ENCODE peak calls at places on chromosomes 3 and 15, in seven cellular contexts. D is HuH-7.5; W is effector CD4-positive, alpha-beta T cell; A is lower lobe of right lung; V is nucleus accumbens; O is germinal center; Z is mesendoderm. I is an unnamed sample.

GRCh38 chr3:147930417-147930816 is 521.3 kb downstream of the ZIC1 start:
- DNase-seq in D (no peak), W (no peak), A (no peak), V (no peak), O (no peak), Z (no peak), I (no peak)

GRCh38 chr3:115190747-115191146 is 43.7 kb upstream of the ZBTB20 start:
- DNase-seq in D (no peak), W (no peak), A (no peak), V (no peak), O (no peak), Z (peak; percentile 15), I (no peak)

GRCh38 chr15:60212536-60212935 is 185.2 kb downstream of the ANXA2 start:
- DNase-seq in D (no peak), W (no peak), A (no peak), V (no peak), O (no peak), Z (peak; percentile 86), I (no peak)

GRCh38 chr3:58487140-58487886 is 4.6 kb upstream of the KCTD6 start:
- DNase-seq in D (no peak), W (no peak), A (no peak), V (no peak), O (no peak), Z (no peak), I (no peak)

GRCh38 chr3:106206165-106206564 is 337.4 kb upstream of the CBLB start:
- DNase-seq in D (no peak), W (no peak), A (no peak), V (no peak), O (peak; percentile 5), Z (no peak), I (no peak)

GRCh38 chr15:89772933-89773583 is 3.1 kb upstream of the MESP2 start:
- DNase-seq in D (peak; percentile 77), W (no peak), A (no peak), V (no peak), O (peak; percentile 29), Z (no peak), I (no peak)

GRCh38 chr15:97082835-97083234 is 752.3 kb downstream of the NR2F2 start:
- DNase-seq in D (no peak), W (no peak), A (no peak), V (no peak), O (no peak), Z (no peak), I (no peak)

GRCh38 chr3:80682951-80683350 is 915.2 kb upstream of the ROBO1 start:
- DNase-seq in D (no peak), W (no peak), A (no peak), V (no peak), O (no peak), Z (no peak), I (no peak)

GRCh38 chr3:62100233-62100989 is 272.9 kb downstream of the FEZF2 start:
- DNase-seq in D (no peak), W (no peak), A (no peak), V (no peak), O (no peak), Z (no peak), I (no peak)